ENCODE peak calls at places on chromosomes 1 and 21, in seven cellular contexts. O is GM23338, J is PC-3, X is OCI-LY7, P is HCT116, W is hepatocyte, G is SK-N-SH. C is an unnamed sample. For H3K9me2, the result is how much of the 10 kb centered on the place peaks cover.

GRCh38 chr1:209389258-209389657 is 194.3 kb upstream of the CAMK1G start:
- DNase-seq in W (no peak), G (no peak), P (peak), X (no peak), J (peak), O (no peak), C (no peak)

GRCh38 chr1:205986291-205986690 is 16.9 kb downstream of the RAB7B start:
- DNase-seq in J (no peak), P (no peak), O (no peak), G (no peak), X (no peak), W (no peak), C (no peak)

GRCh38 chr1:102640872-102641271 is 467.4 kb downstream of the COL11A1 start:
- DNase-seq in P (no peak), X (no peak), O (no peak), W (no peak), J (no peak), G (no peak), C (no peak)

GRCh38 chr1:119711804-119712341 is at the start of gene PHGDH:
- DNase-seq in P (peak), G (peak), J (peak), W (peak), X (peak), O (peak), C (no peak)

GRCh38 chr21:23853796-23854379 is 1753.4 kb downstream of the MRPL39 start:
- DNase-seq in W (peak), J (peak), P (no peak), O (peak), X (peak), G (peak), C (peak)

GRCh38 chr1:6961905-6962304 is 176.7 kb downstream of the CAMTA1 start:
- DNase-seq in O (peak), G (no peak), W (no peak), P (no peak), X (no peak), J (no peak), C (no peak)

GRCh38 chr1:56448937-56449336 is 130.4 kb downstream of the PLPP3 start:
- DNase-seq in X (no peak), O (no peak), P (no peak), G (no peak), W (peak), J (no peak), C (no peak)

GRCh38 chr1:54355931-54356679 is 50.1 kb downstream of the SSBP3 start:
- DNase-seq in X (peak), J (no peak), G (peak), O (no peak), P (no peak), W (peak), C (peak)

GRCh38 chr1:60387175-60387574 is 313.6 kb upstream of the C1orf87 start:
- DNase-seq in W (no peak), X (no peak), J (no peak), P (no peak), G (no peak), O (no peak), C (no peak)

GRCh38 chr21:42010507-42011493 is 640 bp upstream of the ZBTB21 start:
- DNase-seq in G (peak), W (peak), J (peak), P (no peak), X (peak), O (peak), C (no peak)

GRCh38 chr21:40967771-40968170 is 120.8 kb upstream of the DSCAM start:
- DNase-seq in X (no peak), O (peak), W (no peak), P (no peak), J (no peak), G (no peak), C (no peak)

GRCh38 chr1:15424981-15425380 is 13.3 kb upstream of the CTRC start:
- DNase-seq in X (no peak), J (no peak), O (no peak), W (no peak), G (no peak), P (no peak), C (peak)

GRCh38 chr21:40788635-40789034 is 58.3 kb downstream of the DSCAM start:
- DNase-seq in O (no peak), G (no peak), J (no peak), P (no peak), W (no peak), X (no peak), C (no peak)

GRCh38 chr1:180213401-180214177 is 16.5 kb upstream of the LHX4 start:
- DNase-seq in P (no peak), W (no peak), J (no peak), X (peak), O (peak), G (no peak), C (no peak)

GRCh38 chr1:17441265-17441992 is 2.0 kb upstream of the RCC2 start:
- DNase-seq in P (peak), G (no peak), O (peak), W (peak), J (peak), X (peak), C (no peak)

GRCh38 chr1:63327417-63328139 is 5.2 kb downstream of the FOXD3 start:
- DNase-seq in P (peak), X (peak), J (peak), W (peak), G (peak), O (peak), C (peak)

GRCh38 chr1:169681094-169681493 is 30.3 kb downstream of the SELL start:
- DNase-seq in P (no peak), O (no peak), W (no peak), J (no peak), G (no peak), X (peak), C (no peak)

GRCh38 chr1:211736351-211736915 is 61.0 kb upstream of the NEK2 start:
- DNase-seq in X (no peak), P (no peak), O (no peak), G (no peak), W (no peak), J (no peak), C (no peak)

GRCh38 chr1:71650126-71650525 is 569.3 kb upstream of the ZRANB2 start:
- DNase-seq in J (no peak), G (peak), W (no peak), O (no peak), P (no peak), X (no peak), C (no peak)

GRCh38 chr1:169615803-169616202 is 14.1 kb downstream of the SELP start:
- DNase-seq in O (no peak), W (no peak), J (no peak), G (no peak), P (no peak), X (no peak), C (no peak)

GRCh38 chr1:234597894-234598293 is 12.1 kb downstream of the IRF2BP2 start:
- DNase-seq in O (peak), W (peak), X (peak), G (peak), J (peak), P (no peak), C (peak)

GRCh38 chr1:227576152-227576551 is 12.8 kb downstream of the ZNF678 start:
- DNase-seq in J (no peak), O (no peak), G (no peak), P (no peak), X (no peak), W (no peak), C (no peak)

GRCh38 chr21:21146587-21147373 is 148.6 kb downstream of the NCAM2 start:
- DNase-seq in P (no peak), O (no peak), X (no peak), G (no peak), J (no peak), W (no peak), C (no peak)

GRCh38 chr1:161843156-161843555 is 77.0 kb downstream of the ATF6 start:
- DNase-seq in G (no peak), W (no peak), J (no peak), O (no peak), P (no peak), X (no peak), C (no peak)
- H3K9me2 ChIP-seq in G (under half), W (under half), J (under half), O (under half), P (under half), X (under half), C (under half)

DNA sequence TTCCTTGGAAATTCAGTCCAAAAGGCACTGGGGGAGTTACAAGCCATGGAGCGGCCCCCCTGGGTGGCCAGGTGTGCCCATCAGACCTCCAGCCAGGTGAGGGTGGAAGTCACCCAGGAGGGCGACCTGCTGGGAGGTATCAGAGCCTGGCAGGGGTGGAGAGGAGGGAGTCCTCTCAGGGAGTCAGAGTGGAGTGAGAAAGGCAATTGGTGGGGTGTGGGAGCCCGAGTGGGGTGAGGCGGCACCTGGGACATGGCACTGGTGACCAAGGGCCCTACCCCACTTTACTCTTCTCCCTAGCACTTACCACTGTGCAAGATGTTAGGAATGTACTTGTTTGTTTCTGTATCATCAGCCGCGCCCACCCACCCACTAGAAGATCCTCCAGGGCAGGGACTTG is 25.8 kb upstream of the PIK3CD start:
- DNase-seq in X (no peak), P (no peak), J (peak), O (no peak), W (no peak), G (no peak), C (no peak)
- H2AFZ ChIP-seq in X (peak), P (no peak), J (no peak), O (no peak), W (no peak), G (no peak), C (no peak)

DNA sequence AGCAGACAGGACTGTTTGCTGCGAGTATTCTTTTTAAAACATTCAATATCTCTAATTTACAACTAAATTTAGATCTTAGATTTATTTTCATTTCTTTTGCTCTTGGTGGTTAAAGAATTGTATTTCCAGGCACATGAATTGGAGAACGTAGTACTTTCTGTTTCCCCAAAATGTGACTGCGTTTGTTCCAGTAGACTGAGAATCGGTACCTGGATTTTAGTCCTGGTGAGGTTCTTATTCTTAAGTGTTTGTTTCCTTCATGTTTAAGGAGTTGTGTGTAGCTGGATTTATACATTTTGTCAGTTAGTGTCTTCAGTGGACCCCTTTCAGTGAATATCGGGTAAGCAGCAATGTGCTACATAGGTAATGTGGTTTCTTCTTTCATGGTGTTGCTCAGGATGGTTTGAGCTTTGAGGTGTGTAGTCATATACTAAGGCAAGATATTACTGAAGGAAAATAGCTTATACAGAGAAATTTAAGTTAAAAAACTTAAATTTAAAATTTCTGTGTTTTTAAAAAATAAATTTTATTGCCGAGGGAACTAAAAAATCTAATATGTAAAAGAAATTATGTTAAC is 6.8 kb downstream of the MIER1 start:
- DNase-seq in P (no peak), X (peak), J (no peak), W (no peak), G (no peak), O (no peak), C (peak)
- H3K9me2 ChIP-seq in P (under half), X (under half), J (under half), W (under half), G (under half), O (under half), C (under half)

GRCh38 chr1:37358992-37359391 is 115.4 kb upstream of the ZC3H12A start:
- DNase-seq in P (no peak), G (no peak), X (no peak), O (no peak), W (no peak), J (no peak), C (no peak)

GRCh38 chr1:37363535-37363934 is 110.8 kb upstream of the ZC3H12A start:
- DNase-seq in O (no peak), J (no peak), X (no peak), W (no peak), G (no peak), P (no peak), C (no peak)

GRCh38 chr1:37360011-37360410 is 114.4 kb upstream of the ZC3H12A start:
- DNase-seq in X (no peak), O (no peak), G (no peak), J (no peak), P (no peak), W (no peak), C (no peak)

GRCh38 chr1:37362569-37362968 is 111.8 kb upstream of the ZC3H12A start:
- DNase-seq in O (peak), P (no peak), W (no peak), J (no peak), X (no peak), G (no peak), C (no peak)

GRCh38 chr1:37362990-37363389 is 111.4 kb upstream of the ZC3H12A start:
- DNase-seq in W (peak), J (no peak), P (no peak), O (peak), G (peak), X (no peak), C (no peak)
- H2AFZ ChIP-seq in W (no peak), J (no peak), P (no peak), O (peak), G (no peak), X (no peak), C (no peak)

DNA sequence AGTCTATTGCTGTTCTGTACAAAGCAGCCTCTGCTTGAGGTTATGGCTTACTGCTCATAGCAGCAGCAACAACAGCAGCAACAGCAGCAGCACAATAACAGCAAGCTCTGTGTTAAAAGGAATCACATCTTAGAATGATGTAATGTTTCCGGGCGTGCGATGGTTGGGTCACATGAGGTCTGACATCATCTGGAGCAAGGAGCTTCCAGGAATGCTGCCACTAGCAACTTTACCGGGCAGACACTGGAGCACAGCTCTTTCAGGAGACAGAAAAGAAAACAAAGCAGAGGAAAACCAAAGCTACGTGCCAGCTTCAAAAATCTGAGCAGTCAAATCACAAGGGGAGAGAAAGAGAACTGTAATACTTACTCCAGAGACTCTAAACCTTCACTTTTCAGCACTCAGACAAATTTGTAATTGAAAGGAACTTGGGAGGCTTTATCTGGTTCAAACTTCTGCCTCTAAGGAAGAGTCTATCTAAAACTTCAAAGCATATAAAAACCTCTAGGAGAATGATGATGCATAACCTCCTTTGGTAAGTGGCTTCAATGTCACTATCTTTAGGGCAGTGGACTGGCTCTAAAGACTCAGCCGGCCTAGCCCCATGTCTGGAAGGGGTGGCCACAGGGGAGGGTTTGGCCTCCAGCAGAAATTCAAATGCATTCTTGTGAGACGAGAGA is 28.3 kb upstream of the RAB3GAP2 start:
- DNase-seq in W (peak), O (peak), J (peak), P (no peak), X (no peak), G (peak), C (no peak)
- H3K9me2 ChIP-seq in W (under half), O (under half), J (under half), P (under half), X (under half), G (under half), C (under half)

DNA sequence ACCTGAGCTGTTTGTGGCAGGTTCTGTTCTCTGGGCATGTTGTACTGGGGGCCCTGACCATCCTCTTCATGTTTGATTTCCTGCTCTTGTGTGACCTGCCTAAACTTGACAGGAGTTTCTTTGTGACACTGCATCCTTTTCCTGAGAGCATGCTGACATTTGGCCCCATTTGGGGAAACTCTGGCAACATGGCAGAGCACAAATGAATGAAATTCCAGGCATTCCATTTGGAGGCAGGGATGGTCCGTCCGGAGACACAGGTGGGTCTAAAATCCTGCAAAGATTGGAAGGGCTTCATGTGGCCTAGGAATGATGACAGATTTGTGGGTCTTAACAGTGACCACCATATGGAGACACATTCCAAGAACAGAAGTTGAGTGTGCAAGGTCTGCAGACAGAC is 184.0 kb downstream of the FCRL5 start:
- DNase-seq in O (peak), J (no peak), P (no peak), X (no peak), G (no peak), W (no peak), C (no peak)
- H2AFZ ChIP-seq in O (no peak), J (no peak), P (no peak), X (no peak), G (no peak), W (no peak), C (no peak)

DNA sequence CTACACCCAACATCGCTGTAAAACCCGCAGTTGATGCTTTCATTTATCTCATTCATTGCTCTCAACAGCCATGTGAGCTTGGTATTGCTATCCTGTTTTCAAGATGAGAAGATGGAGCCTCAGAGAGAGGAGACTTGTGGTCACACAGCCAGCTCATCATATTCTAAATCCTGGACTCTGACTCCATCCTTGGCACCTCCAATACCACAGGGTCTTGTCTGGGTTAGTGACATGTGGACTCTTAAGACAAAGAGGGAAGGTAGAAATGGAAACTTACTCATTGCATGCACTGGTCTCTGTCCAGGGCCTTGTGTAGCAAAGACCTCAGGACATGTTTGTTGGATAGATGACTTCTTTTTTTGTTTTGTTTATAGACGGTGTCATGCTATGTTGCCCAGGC is 7.0 kb upstream of the RNF19B start:
- DNase-seq in J (no peak), X (no peak), P (no peak), W (no peak), O (no peak), G (no peak), C (no peak)
- H3K9me2 ChIP-seq in J (under half), X (under half), P (under half), W (under half), O (under half), G (under half), C (under half)

DNA sequence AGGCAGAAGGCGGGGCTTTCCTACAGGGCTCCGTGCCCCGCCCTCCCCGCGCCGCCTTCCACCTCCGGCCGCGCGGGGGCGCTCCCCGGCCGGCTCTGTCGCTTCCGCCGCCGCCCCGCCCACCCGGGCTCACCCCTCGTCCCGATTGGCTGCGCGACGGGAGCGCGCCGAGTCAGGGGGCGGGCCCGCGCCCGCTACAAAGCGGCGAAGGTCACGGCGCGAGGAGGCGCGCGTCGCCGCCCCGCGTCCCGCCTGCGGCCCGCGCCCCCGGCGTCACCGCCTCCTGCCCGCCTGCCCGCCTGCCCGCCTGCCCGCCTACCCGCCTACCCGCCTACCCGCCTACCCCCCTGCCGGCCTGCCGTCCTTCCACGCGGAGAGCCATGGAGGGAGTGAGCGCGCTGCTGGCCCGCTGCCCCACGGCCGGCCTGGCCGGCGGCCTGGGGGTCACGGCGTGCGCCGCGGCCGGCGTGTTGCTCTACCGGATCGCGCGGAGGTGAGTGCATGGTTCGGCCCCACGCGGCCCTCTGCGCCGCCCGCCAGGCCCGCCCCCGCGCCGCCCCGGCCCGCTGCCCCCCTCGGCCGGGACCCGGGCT is at the start of gene TMEM201:
- DNase-seq in P (peak), X (peak), J (peak), G (peak), O (peak), W (peak), C (peak)
- H2AFZ ChIP-seq in P (no peak), X (no peak), J (peak), G (peak), O (peak), W (peak), C (no peak)

DNA sequence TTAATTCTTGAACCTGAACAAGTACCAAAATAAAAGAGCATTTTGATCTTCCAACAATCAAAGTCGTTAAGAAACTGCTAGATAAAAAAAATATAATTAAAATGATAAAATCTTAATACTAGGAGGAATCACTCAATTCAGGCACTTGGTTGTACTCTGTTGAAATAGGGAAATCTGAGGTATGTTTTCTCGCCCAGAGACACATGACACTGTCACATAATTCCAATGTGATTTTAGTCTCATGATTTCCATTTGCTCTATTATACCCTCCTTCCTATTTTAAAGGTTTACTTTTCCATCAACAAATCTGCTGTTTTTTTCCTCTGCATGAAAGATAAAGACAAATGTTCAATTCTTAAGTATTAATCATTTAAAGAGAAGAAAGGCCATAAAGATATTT is 97.6 kb downstream of the ZZZ3 start:
- DNase-seq in J (no peak), W (no peak), X (no peak), G (no peak), P (no peak), O (no peak), C (no peak)
- H3K9me2 ChIP-seq in J (under half), W (under half), X (under half), G (under half), P (under half), O (under half), C (under half)

GRCh38 chr1:207702317-207702716 is 49.5 kb upstream of the CD46 start:
- DNase-seq in P (no peak), O (no peak), G (no peak), X (no peak), W (peak), J (no peak), C (no peak)

GRCh38 chr1:207695943-207696342 is 51.0 kb downstream of the CR1L start:
- DNase-seq in X (no peak), W (no peak), J (no peak), O (peak), P (no peak), G (no peak), C (no peak)

GRCh38 chr1:207703712-207704111 is 48.1 kb upstream of the CD46 start:
- DNase-seq in W (no peak), P (no peak), G (no peak), X (no peak), O (no peak), J (no peak), C (no peak)

GRCh38 chr1:207698822-207699483 is 52.9 kb upstream of the CD46 start:
- DNase-seq in X (peak), O (peak), J (peak), P (peak), W (peak), G (peak), C (peak)
- H2AFZ ChIP-seq in X (peak), O (peak), J (peak), P (peak), W (peak), G (no peak), C (no peak)